ENCODE peak calls at places on chromosomes 3 and 15, in five cellular contexts. P is CD4-positive, alpha-beta memory T cell; X is substantia nigra; M is mesothelial cell of epicardium; I is T-helper 9 cell. F is an unnamed sample.

GRCh38 chr3:147030274-147030673 is 376.1 kb downstream of the ZIC4 start:
- DNase-seq in M (no peak), X (no peak), I (no peak), P (no peak), F (no peak)

GRCh38 chr3:33139996-33140395 is 26.2 kb downstream of the CRTAP start:
- DNase-seq in P (no peak), X (no peak), M (no peak), I (no peak), F (no peak)

GRCh38 chr15:41486286-41486685 is 7.4 kb upstream of the ITPKA start:
- DNase-seq in P (no peak), M (no peak), X (no peak), I (no peak), F (no peak)

GRCh38 chr3:151305081-151305777 is 11.4 kb downstream of the GPR87 start:
- DNase-seq in P (no peak), M (peak; percentile 40), X (no peak), I (no peak), F (no peak)

GRCh38 chr3:50068134-50068533 is 20.6 kb upstream of the RBM5 start:
- DNase-seq in I (no peak), X (no peak), M (no peak), P (no peak), F (no peak)

GRCh38 chr15:56495050-56495449 is 30.1 kb upstream of the MNS1 start:
- DNase-seq in M (no peak), P (no peak), I (no peak), X (no peak), F (no peak)

GRCh38 chr3:123803521-123803920 is 80.6 kb downstream of the MYLK start:
- DNase-seq in M (no peak), I (no peak), X (no peak), P (no peak), F (no peak)

GRCh38 chr3:32371466-32372212 is 20.0 kb upstream of the CMTM7 start:
- DNase-seq in X (no peak), M (no peak), P (peak; percentile 46), I (no peak), F (peak; percentile 55)

GRCh38 chr3:186732169-186732766 is 15.1 kb downstream of the KNG1 start:
- DNase-seq in I (no peak), P (no peak), X (no peak), M (no peak), F (no peak)

GRCh38 chr15:68797589-68798377 is 22.9 kb downstream of the ANP32A start:
- DNase-seq in I (no peak), P (no peak), M (no peak), X (peak; percentile 41), F (no peak)

GRCh38 chr15:29031502-29032228 is 145.9 kb downstream of the APBA2 start:
- DNase-seq in I (no peak), X (no peak), M (no peak), P (no peak), F (no peak)

GRCh38 chr3:23004971-23005370 is 198.2 kb upstream of the UBE2E2 start:
- DNase-seq in I (no peak), X (no peak), M (no peak), P (no peak), F (no peak)

GRCh38 chr3:74139648-74140047 is 474.8 kb downstream of the CNTN3 start:
- DNase-seq in P (no peak), I (no peak), M (no peak), X (no peak), F (no peak)

GRCh38 chr3:177835917-177836316 is 638.6 kb upstream of the TBL1XR1 start:
- DNase-seq in X (no peak), P (no peak), M (no peak), I (no peak), F (no peak)

GRCh38 chr15:100125627-100126231 is 216.0 kb downstream of the ADAMTS17 start:
- DNase-seq in P (no peak), M (no peak), X (no peak), I (no peak), F (no peak)

GRCh38 chr3:22996926-22997600 is 206.1 kb upstream of the UBE2E2 start:
- DNase-seq in I (no peak), X (no peak), M (no peak), P (no peak), F (no peak)

GRCh38 chr3:29083081-29083480 is 197.8 kb upstream of the RBMS3 start:
- DNase-seq in X (no peak), I (no peak), M (no peak), P (no peak), F (no peak)

GRCh38 chr3:45574067-45574494 is 20.5 kb upstream of the LIMD1 start:
- DNase-seq in M (no peak), I (no peak), P (no peak), X (no peak), F (no peak)

F was measured in naive B cell.